ENCODE peak calls at places on chromosomes 1 and 21, in six cellular contexts. N, U, R, G, O and P are unnamed samples.

GRCh38 chr1:233040494-233040893 is 90.1 kb downstream of the NTPCR start:
- DNase-seq in N (no peak), U (no peak), R (no peak), G (no peak), O (no peak), P (no peak)

GRCh38 chr1:23196627-23197328 is 20.5 kb downstream of the HTR1D start:
- DNase-seq in N (peak), U (no peak), R (peak), G (no peak), O (no peak), P (peak)

GRCh38 chr21:38993561-38993960 is 187.8 kb downstream of the ETS2 start:
- DNase-seq in N (peak), U (no peak), R (peak), G (no peak), O (no peak), P (no peak)

GRCh38 chr1:13792429-13792828 is 92.4 kb downstream of the PRDM2 start:
- DNase-seq in N (no peak), U (no peak), R (no peak), G (no peak), O (no peak), P (no peak)

GRCh38 chr1:1319646-1319941 is 4.9 kb downstream of the INTS11 start:
- DNase-seq in N (no peak), U (no peak), R (no peak), G (no peak), O (no peak), P (no peak)

GRCh38 chr1:179820216-179820970 is 57.2 kb downstream of the TOR1AIP2 start:
- DNase-seq in N (no peak), U (no peak), R (no peak), G (no peak), O (no peak), P (no peak)

GRCh38 chr1:221998781-221999180 is 256.9 kb upstream of the DUSP10 start:
- DNase-seq in N (no peak), U (no peak), R (no peak), G (no peak), O (no peak), P (no peak)

GRCh38 chr21:44904141-44904923 is 16.4 kb downstream of the ITGB2 start:
- DNase-seq in N (no peak), U (no peak), R (no peak), G (no peak), O (no peak), P (no peak)

GRCh38 chr1:88825721-88826120 is 65.6 kb downstream of the GTF2B start:
- DNase-seq in N (no peak), U (no peak), R (no peak), G (no peak), O (no peak), P (no peak)

GRCh38 chr1:211493865-211494653 is 2.1 kb upstream of the RD3 start:
- DNase-seq in N (no peak), U (no peak), R (no peak), G (no peak), O (peak), P (no peak)

GRCh38 chr1:55216078-55216477 is 914 bp upstream of the USP24 start:
- DNase-seq in N (no peak), U (no peak), R (no peak), G (no peak), O (no peak), P (no peak)

GRCh38 chr21:43805275-43805800 is 16.0 kb downstream of the RRP1 start:
- DNase-seq in N (no peak), U (no peak), R (no peak), G (no peak), O (no peak), P (no peak)

GRCh38 chr21:45871616-45872236 is 109.8 kb upstream of the COL6A1 start:
- DNase-seq in N (no peak), U (no peak), R (no peak), G (no peak), O (no peak), P (no peak)

GRCh38 chr21:41805038-41805437 is 38.2 kb upstream of the RIPK4 start:
- DNase-seq in N (no peak), U (no peak), R (no peak), G (no peak), O (no peak), P (no peak)

GRCh38 chr1:58841455-58841854 is 57.6 kb upstream of the JUN start:
- DNase-seq in N (no peak), U (no peak), R (no peak), G (peak), O (no peak), P (no peak)

GRCh38 chr1:22609291-22609690 is 27.1 kb upstream of the C1QA start:
- DNase-seq in N (no peak), U (no peak), R (no peak), G (no peak), O (no peak), P (no peak)

GRCh38 chr21:16196521-16197208 is 466.9 kb downstream of the USP25 start:
- DNase-seq in N (no peak), U (no peak), R (peak), G (no peak), O (no peak), P (no peak)

GRCh38 chr1:63674238-63674864 is 81.1 kb downstream of the PGM1 start:
- DNase-seq in N (peak), U (no peak), R (peak), G (no peak), O (peak), P (no peak)

GRCh38 chr1:89843279-89844121 is 22.7 kb downstream of the LRRC8D start:
- DNase-seq in N (peak), U (peak), R (peak), G (peak), O (peak), P (no peak)

GRCh38 chr1:40870135-40870728 is 8.1 kb upstream of the CITED4 start:
- DNase-seq in N (no peak), U (no peak), R (no peak), G (no peak), O (no peak), P (no peak)

GRCh38 chr1:53992085-53992874 is 25.7 kb downstream of the LDLRAD1 start:
- DNase-seq in N (no peak), U (no peak), R (peak), G (no peak), O (no peak), P (no peak)

GRCh38 chr1:13871413-13871812 is 171.4 kb downstream of the PRDM2 start:
- DNase-seq in N (no peak), U (no peak), R (no peak), G (no peak), O (no peak), P (no peak)

GRCh38 chr1:243718893-243719292 is 131.2 kb downstream of the AKT3 start:
- DNase-seq in N (peak), U (no peak), R (peak), G (no peak), O (no peak), P (peak)

GRCh38 chr21:29155118-29155932 is 24.9 kb downstream of the MAP3K7CL start:
- DNase-seq in N (peak), U (no peak), R (no peak), G (no peak), O (no peak), P (no peak)

GRCh38 chr1:2840036-2840809 is 38.7 kb upstream of the TTC34 start:
- DNase-seq in N (no peak), U (peak), R (no peak), G (peak), O (no peak), P (no peak)

GRCh38 chr1:198018529-198018928 is 101.4 kb downstream of the LHX9 start:
- DNase-seq in N (peak), U (no peak), R (peak), G (no peak), O (peak), P (peak)

GRCh38 chr1:245823408-245824147 is 668.8 kb downstream of the KIF26B start:
- DNase-seq in N (no peak), U (no peak), R (no peak), G (no peak), O (no peak), P (no peak)

GRCh38 chr1:78055565-78056132 is 9.9 kb downstream of the GIPC2 start:
- DNase-seq in N (no peak), U (no peak), R (no peak), G (no peak), O (no peak), P (no peak)

GRCh38 chr21:27813750-27814149 is 846.9 kb upstream of the ADAMTS5 start:
- DNase-seq in N (no peak), U (no peak), R (no peak), G (no peak), O (peak), P (no peak)

GRCh38 chr1:200372095-200372884 is 37.5 kb downstream of the ZNF281 start:
- DNase-seq in N (peak), U (no peak), R (peak), G (no peak), O (no peak), P (peak)

GRCh38 chr1:190124068-190124467 is 353.6 kb downstream of the BRINP3 start:
- DNase-seq in N (no peak), U (no peak), R (no peak), G (no peak), O (no peak), P (no peak)

GRCh38 chr21:17554619-17555472 is 42.0 kb downstream of the CXADR start:
- DNase-seq in N (peak), U (no peak), R (no peak), G (no peak), O (peak), P (no peak)

GRCh38 chr1:200262326-200262965 is 147.4 kb downstream of the ZNF281 start:
- DNase-seq in N (no peak), U (no peak), R (no peak), G (no peak), O (no peak), P (no peak)

GRCh38 chr1:198741744-198742143 is 102.9 kb downstream of the PTPRC start:
- DNase-seq in N (no peak), U (no peak), R (no peak), G (no peak), O (no peak), P (no peak)

GRCh38 chr1:21508580-21509350 is 458 bp upstream of the ALPL start:
- DNase-seq in N (peak), U (peak), R (peak), G (peak), O (peak), P (no peak)

GRCh38 chr1:89942825-89943658 is 51.9 kb upstream of the ZNF326 start:
- DNase-seq in N (peak), U (no peak), R (peak), G (no peak), O (no peak), P (no peak)

GRCh38 chr1:32400876-32401631 is 6.8 kb upstream of the BSDC1 start:
- DNase-seq in N (peak), U (peak), R (peak), G (peak), O (peak), P (peak)

GRCh38 chr1:200184196-200184595 is 156.7 kb downstream of the NR5A2 start:
- DNase-seq in N (peak), U (no peak), R (peak), G (no peak), O (no peak), P (peak)

GRCh38 chr1:11061652-11062365 is 2.0 kb upstream of the SRM start:
- DNase-seq in N (no peak), U (no peak), R (no peak), G (no peak), O (no peak), P (no peak)

GRCh38 chr1:4485398-4485797 is 169.0 kb upstream of the AJAP1 start:
- DNase-seq in N (no peak), U (no peak), R (no peak), G (no peak), O (no peak), P (no peak)

DNA sequence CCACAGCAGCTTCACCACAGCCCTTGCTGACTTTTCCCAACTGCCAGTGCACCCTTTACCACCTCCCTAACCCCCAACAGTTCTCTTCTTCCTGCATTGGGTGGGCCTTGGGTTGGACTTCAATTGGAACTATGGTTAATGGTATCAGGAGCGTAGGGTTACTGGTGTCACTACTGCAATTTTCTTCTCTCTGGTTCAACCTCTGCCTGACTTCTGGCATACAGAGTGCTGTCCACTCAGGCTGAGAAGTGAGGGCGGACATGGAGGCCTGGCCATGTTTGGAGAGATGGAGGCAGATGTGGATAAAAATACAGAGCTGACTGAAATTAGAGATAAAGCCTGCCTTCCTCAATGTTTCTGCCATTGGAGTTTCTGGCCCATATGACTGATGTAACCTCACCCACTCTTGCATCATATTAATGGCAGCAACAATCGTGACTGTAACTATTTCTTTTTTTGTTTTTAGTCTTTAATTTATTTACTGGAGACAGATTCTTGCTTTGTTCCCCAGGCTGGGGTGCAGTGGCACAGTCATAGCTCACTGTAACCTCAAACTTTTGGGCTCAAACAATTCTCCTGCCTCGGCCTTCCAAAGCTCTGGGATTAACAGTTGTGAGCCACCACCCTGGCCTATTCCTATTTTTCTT is 87.8 kb downstream of the NAV1 start:
- DNase-seq in N (no peak), U (no peak), R (no peak), G (no peak), O (no peak), P (no peak)
- H3K4me3 ChIP-seq in N (no peak), U (no peak), R (no peak), G (no peak), O (no peak), P (no peak)

DNA sequence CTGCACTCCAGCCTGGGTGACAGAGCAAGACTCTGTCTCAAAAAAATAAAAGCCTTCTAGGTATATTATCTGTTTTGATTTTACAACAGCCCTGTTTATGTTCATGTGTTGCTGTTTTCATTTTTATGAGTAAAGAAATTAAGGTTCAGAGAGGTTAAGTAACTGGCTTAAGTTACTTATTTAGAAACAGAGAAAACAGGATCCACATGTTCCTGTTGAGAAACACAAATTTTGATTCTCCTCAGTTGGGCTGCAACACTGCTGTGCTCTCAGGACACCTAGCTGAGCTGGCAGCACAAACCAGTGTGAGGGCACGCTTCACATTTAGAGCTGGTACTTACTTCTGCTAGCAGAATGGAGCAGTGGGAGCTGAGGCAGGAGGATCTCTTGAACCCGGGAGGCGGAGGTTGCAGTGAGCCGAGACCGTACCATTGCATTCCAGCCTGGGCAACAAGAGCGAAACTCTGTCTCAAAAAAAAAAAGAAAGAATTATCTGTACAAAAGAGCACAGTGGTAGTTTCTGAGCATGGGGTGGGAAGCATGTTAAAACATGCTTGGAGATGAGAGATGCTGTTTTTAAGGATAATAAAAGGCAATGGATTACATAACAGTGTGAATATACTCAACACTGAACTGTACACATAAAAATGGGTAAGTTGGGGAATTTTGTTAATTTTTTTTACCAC is 2.4 kb downstream of the SPRTN start:
- DNase-seq in N (no peak), U (no peak), R (no peak), G (no peak), O (no peak), P (no peak)
- H3K4me3 ChIP-seq in N (no peak), U (no peak), R (no peak), G (no peak), O (no peak), P (no peak)

DNA sequence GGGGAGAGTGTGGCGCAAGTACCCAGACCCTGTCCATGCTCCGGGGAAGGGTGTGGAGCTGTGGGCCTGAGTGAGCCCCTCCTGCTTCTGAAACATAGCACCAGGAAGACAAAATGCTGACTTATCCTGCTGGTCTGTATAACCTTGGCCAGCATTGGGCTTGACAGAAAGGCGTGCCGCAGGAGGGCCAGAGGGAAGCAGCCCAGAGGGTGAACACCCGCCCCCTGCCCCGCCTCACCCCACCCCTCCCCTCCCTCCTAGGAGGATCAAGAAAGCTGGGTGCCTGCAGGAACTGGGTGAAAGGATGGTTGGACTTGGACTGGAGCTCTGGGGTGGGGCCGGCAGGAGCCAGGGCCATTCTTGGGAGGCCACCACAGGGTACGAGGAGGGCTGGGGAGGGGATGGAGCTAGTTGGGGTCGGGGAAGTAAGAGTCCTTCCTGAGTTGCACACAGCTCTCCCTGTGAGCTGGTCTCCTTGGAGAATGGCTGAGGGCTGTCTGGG is 27.1 kb downstream of the PTPRF start:
- DNase-seq in N (no peak), U (no peak), R (peak), G (no peak), O (no peak), P (no peak)
- H3K4me3 ChIP-seq in N (no peak), U (no peak), R (no peak), G (no peak), O (no peak), P (no peak)

DNA sequence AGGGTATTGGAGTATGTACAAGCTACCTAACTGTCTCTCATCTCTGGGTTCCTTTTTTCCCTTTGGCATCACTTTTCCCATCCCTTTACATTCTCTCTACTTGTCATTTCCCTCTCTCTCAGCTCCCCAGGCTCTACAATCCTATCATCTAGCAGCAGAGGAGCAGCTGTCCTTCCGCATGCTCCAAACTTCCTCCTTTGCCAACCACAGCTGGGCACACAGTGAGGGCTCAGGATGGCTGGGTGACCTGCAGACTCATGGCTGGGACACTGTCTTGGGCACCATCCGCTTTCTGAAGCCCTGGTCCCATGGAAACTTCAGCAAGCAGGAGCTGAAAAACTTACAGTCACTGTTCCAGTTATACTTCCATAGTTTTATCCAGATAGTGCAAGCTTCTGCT is 561 bp downstream of the CD1E start:
- DNase-seq in N (no peak), U (no peak), R (no peak), G (no peak), O (no peak), P (no peak)
- H3K4me3 ChIP-seq in N (no peak), U (no peak), R (no peak), G (no peak), O (no peak), P (no peak)

GRCh38 chr1:115337633-115338456 is at the start of gene NGF:
- DNase-seq in N (peak), U (no peak), R (peak), G (no peak), O (no peak), P (no peak)
- H3K4me3 ChIP-seq in N (peak), U (no peak), R (peak), G (no peak), O (no peak), P (peak)